ENCODE peak calls at places on chromosomes 3 and 15, in nine cellular contexts. One of them, this sample, is unnamed.

GRCh38 chr3:72444642-72445223 is 403.5 kb downstream of the SHQ1 start:
- DNase-seq in left ventricle myocardium inferior: no peak
- DNase-seq in GM20000: peak
- DNase-seq in GM13977: no peak
- DNase-seq in nephron progenitor cell: no peak
- DNase-seq in sigmoid colon: no peak
- DNase-seq in B cell: no peak
- DNase-seq in heart right ventricle: no peak
- DNase-seq in retinal pigment epithelial cell: no peak
- DNase-seq in this sample: no peak

GRCh38 chr3:49940667-49941249 is 808 bp downstream of the RBM6 start:
- DNase-seq in left ventricle myocardium inferior: no peak
- DNase-seq in GM20000: no peak
- DNase-seq in GM13977: no peak
- DNase-seq in nephron progenitor cell: no peak
- DNase-seq in sigmoid colon: peak
- DNase-seq in B cell: no peak
- DNase-seq in heart right ventricle: no peak
- DNase-seq in retinal pigment epithelial cell: no peak
- DNase-seq in this sample: no peak

GRCh38 chr3:99781761-99782160 is 35.9 kb upstream of the CMSS1 start:
- DNase-seq in left ventricle myocardium inferior: no peak
- DNase-seq in GM20000: no peak
- DNase-seq in GM13977: no peak
- DNase-seq in nephron progenitor cell: no peak
- DNase-seq in sigmoid colon: no peak
- DNase-seq in B cell: no peak
- DNase-seq in heart right ventricle: no peak
- DNase-seq in retinal pigment epithelial cell: no peak
- DNase-seq in this sample: no peak

GRCh38 chr3:177498037-177498857 is 301.0 kb upstream of the TBL1XR1 start:
- DNase-seq in left ventricle myocardium inferior: no peak
- DNase-seq in GM20000: no peak
- DNase-seq in GM13977: no peak
- DNase-seq in nephron progenitor cell: no peak
- DNase-seq in sigmoid colon: no peak
- DNase-seq in B cell: no peak
- DNase-seq in heart right ventricle: no peak
- DNase-seq in retinal pigment epithelial cell: peak
- DNase-seq in this sample: no peak

GRCh38 chr15:79089331-79089889 is 1.2 kb downstream of the RASGRF1 start:
- DNase-seq in left ventricle myocardium inferior: no peak
- DNase-seq in GM20000: no peak
- DNase-seq in GM13977: peak
- DNase-seq in nephron progenitor cell: peak
- DNase-seq in sigmoid colon: no peak
- DNase-seq in B cell: peak
- DNase-seq in heart right ventricle: no peak
- DNase-seq in retinal pigment epithelial cell: no peak
- DNase-seq in this sample: peak

GRCh38 chr3:10753964-10754363 is 62.1 kb upstream of the SLC6A11 start:
- DNase-seq in left ventricle myocardium inferior: peak
- DNase-seq in GM20000: peak
- DNase-seq in GM13977: no peak
- DNase-seq in nephron progenitor cell: peak
- DNase-seq in sigmoid colon: no peak
- DNase-seq in B cell: no peak
- DNase-seq in heart right ventricle: peak
- DNase-seq in retinal pigment epithelial cell: peak
- DNase-seq in this sample: peak

GRCh38 chr3:133490468-133491351 is 82.8 kb upstream of the CDV3 start:
- DNase-seq in left ventricle myocardium inferior: no peak
- DNase-seq in GM20000: peak
- DNase-seq in GM13977: peak
- DNase-seq in nephron progenitor cell: no peak
- DNase-seq in sigmoid colon: no peak
- DNase-seq in B cell: peak
- DNase-seq in heart right ventricle: no peak
- DNase-seq in retinal pigment epithelial cell: no peak
- DNase-seq in this sample: peak

GRCh38 chr3:8441969-8442559 is 59.6 kb upstream of the LMCD1 start:
- DNase-seq in left ventricle myocardium inferior: no peak
- DNase-seq in GM20000: peak
- DNase-seq in GM13977: peak
- DNase-seq in nephron progenitor cell: peak
- DNase-seq in sigmoid colon: no peak
- DNase-seq in B cell: no peak
- DNase-seq in heart right ventricle: no peak
- DNase-seq in retinal pigment epithelial cell: peak
- DNase-seq in this sample: peak

GRCh38 chr3:77161098-77161497 is 121.2 kb downstream of the ROBO2 start:
- DNase-seq in left ventricle myocardium inferior: no peak
- DNase-seq in GM20000: no peak
- DNase-seq in GM13977: no peak
- DNase-seq in nephron progenitor cell: no peak
- DNase-seq in sigmoid colon: no peak
- DNase-seq in B cell: no peak
- DNase-seq in heart right ventricle: no peak
- DNase-seq in retinal pigment epithelial cell: no peak
- DNase-seq in this sample: no peak

GRCh38 chr3:142940472-142940871 is 23.0 kb downstream of the PAQR9 start:
- DNase-seq in left ventricle myocardium inferior: no peak
- DNase-seq in GM20000: no peak
- DNase-seq in GM13977: no peak
- DNase-seq in nephron progenitor cell: no peak
- DNase-seq in sigmoid colon: no peak
- DNase-seq in B cell: no peak
- DNase-seq in heart right ventricle: no peak
- DNase-seq in retinal pigment epithelial cell: no peak
- DNase-seq in this sample: no peak

GRCh38 chr15:34318277-34319079 is 19.1 kb downstream of the SLC12A6 start:
- DNase-seq in left ventricle myocardium inferior: peak
- DNase-seq in GM20000: peak
- DNase-seq in GM13977: peak
- DNase-seq in nephron progenitor cell: no peak
- DNase-seq in sigmoid colon: peak
- DNase-seq in B cell: peak
- DNase-seq in heart right ventricle: no peak
- DNase-seq in retinal pigment epithelial cell: peak
- DNase-seq in this sample: peak

GRCh38 chr3:133506215-133506901 is 67.1 kb upstream of the CDV3 start:
- DNase-seq in left ventricle myocardium inferior: no peak
- DNase-seq in GM20000: peak
- DNase-seq in GM13977: peak
- DNase-seq in nephron progenitor cell: no peak
- DNase-seq in sigmoid colon: no peak
- DNase-seq in B cell: peak
- DNase-seq in heart right ventricle: no peak
- DNase-seq in retinal pigment epithelial cell: no peak
- DNase-seq in this sample: peak

GRCh38 chr3:23740517-23741402 is 65.0 kb upstream of the UBE2E1 start:
- DNase-seq in left ventricle myocardium inferior: no peak
- DNase-seq in GM20000: peak
- DNase-seq in GM13977: peak
- DNase-seq in nephron progenitor cell: no peak
- DNase-seq in sigmoid colon: no peak
- DNase-seq in B cell: no peak
- DNase-seq in heart right ventricle: no peak
- DNase-seq in retinal pigment epithelial cell: no peak
- DNase-seq in this sample: peak

GRCh38 chr3:49673131-49673714 is 928 bp upstream of the APEH start:
- DNase-seq in left ventricle myocardium inferior: no peak
- DNase-seq in GM20000: no peak
- DNase-seq in GM13977: no peak
- DNase-seq in nephron progenitor cell: no peak
- DNase-seq in sigmoid colon: no peak
- DNase-seq in B cell: no peak
- DNase-seq in heart right ventricle: no peak
- DNase-seq in retinal pigment epithelial cell: no peak
- DNase-seq in this sample: peak

GRCh38 chr3:187919018-187919417 is 173.8 kb upstream of the BCL6 start:
- DNase-seq in left ventricle myocardium inferior: no peak
- DNase-seq in GM20000: peak
- DNase-seq in GM13977: no peak
- DNase-seq in nephron progenitor cell: no peak
- DNase-seq in sigmoid colon: no peak
- DNase-seq in B cell: peak
- DNase-seq in heart right ventricle: no peak
- DNase-seq in retinal pigment epithelial cell: no peak
- DNase-seq in this sample: peak

GRCh38 chr15:85706779-85707518 is 87.8 kb downstream of the KLHL25 start:
- DNase-seq in left ventricle myocardium inferior: no peak
- DNase-seq in GM20000: peak
- DNase-seq in GM13977: no peak
- DNase-seq in nephron progenitor cell: no peak
- DNase-seq in sigmoid colon: no peak
- DNase-seq in B cell: peak
- DNase-seq in heart right ventricle: no peak
- DNase-seq in retinal pigment epithelial cell: no peak
- DNase-seq in this sample: no peak

GRCh38 chr3:70748593-70748992 is 436.2 kb upstream of the MDFIC2 start:
- DNase-seq in left ventricle myocardium inferior: no peak
- DNase-seq in GM20000: no peak
- DNase-seq in GM13977: no peak
- DNase-seq in nephron progenitor cell: no peak
- DNase-seq in sigmoid colon: no peak
- DNase-seq in B cell: no peak
- DNase-seq in heart right ventricle: no peak
- DNase-seq in retinal pigment epithelial cell: no peak
- DNase-seq in this sample: no peak

GRCh38 chr3:1892459-1892858 is 206.2 kb upstream of the CNTN4 start:
- DNase-seq in left ventricle myocardium inferior: no peak
- DNase-seq in GM20000: no peak
- DNase-seq in GM13977: no peak
- DNase-seq in nephron progenitor cell: no peak
- DNase-seq in sigmoid colon: no peak
- DNase-seq in B cell: no peak
- DNase-seq in heart right ventricle: no peak
- DNase-seq in retinal pigment epithelial cell: no peak
- DNase-seq in this sample: no peak
- TF ChIP-seq CTCF in left ventricle myocardium inferior: no peak
- TF ChIP-seq CTCF in GM20000: no peak
- TF ChIP-seq CTCF in GM13977: no peak
- TF ChIP-seq CTCF in nephron progenitor cell: no peak
- TF ChIP-seq CTCF in sigmoid colon: no peak
- TF ChIP-seq CTCF in B cell: no peak
- TF ChIP-seq CTCF in heart right ventricle: no peak
- TF ChIP-seq CTCF in retinal pigment epithelial cell: no peak
- TF ChIP-seq CTCF in this sample: no peak

GRCh38 chr3:150388468-150389418 is 19.4 kb upstream of the TSC22D2 start:
- DNase-seq in left ventricle myocardium inferior: no peak
- DNase-seq in GM20000: no peak
- DNase-seq in GM13977: no peak
- DNase-seq in nephron progenitor cell: no peak
- DNase-seq in sigmoid colon: no peak
- DNase-seq in B cell: no peak
- DNase-seq in heart right ventricle: no peak
- DNase-seq in retinal pigment epithelial cell: no peak
- DNase-seq in this sample: no peak

GRCh38 chr3:150391200-150391599 is 16.9 kb upstream of the TSC22D2 start:
- DNase-seq in left ventricle myocardium inferior: no peak
- DNase-seq in GM20000: no peak
- DNase-seq in GM13977: no peak
- DNase-seq in nephron progenitor cell: no peak
- DNase-seq in sigmoid colon: no peak
- DNase-seq in B cell: no peak
- DNase-seq in heart right ventricle: no peak
- DNase-seq in retinal pigment epithelial cell: no peak
- DNase-seq in this sample: no peak

GRCh38 chr3:150384517-150385212 is 23.4 kb upstream of the TSC22D2 start:
- DNase-seq in left ventricle myocardium inferior: no peak
- DNase-seq in GM20000: peak
- DNase-seq in GM13977: peak
- DNase-seq in nephron progenitor cell: peak
- DNase-seq in sigmoid colon: no peak
- DNase-seq in B cell: peak
- DNase-seq in heart right ventricle: no peak
- DNase-seq in retinal pigment epithelial cell: no peak
- DNase-seq in this sample: peak

GRCh38 chr3:150385296-150386242 is 22.5 kb upstream of the TSC22D2 start:
- DNase-seq in left ventricle myocardium inferior: no peak
- DNase-seq in GM20000: peak
- DNase-seq in GM13977: peak
- DNase-seq in nephron progenitor cell: no peak
- DNase-seq in sigmoid colon: no peak
- DNase-seq in B cell: peak
- DNase-seq in heart right ventricle: no peak
- DNase-seq in retinal pigment epithelial cell: no peak
- DNase-seq in this sample: peak
- TF ChIP-seq CTCF in left ventricle myocardium inferior: no peak
- TF ChIP-seq CTCF in GM20000: no peak
- TF ChIP-seq CTCF in GM13977: no peak
- TF ChIP-seq CTCF in nephron progenitor cell: no peak
- TF ChIP-seq CTCF in sigmoid colon: no peak
- TF ChIP-seq CTCF in B cell: no peak
- TF ChIP-seq CTCF in heart right ventricle: no peak
- TF ChIP-seq CTCF in retinal pigment epithelial cell: no peak
- TF ChIP-seq CTCF in this sample: no peak

GRCh38 chr3:113794526-113794925 is 44.1 kb upstream of the GRAMD1C start:
- DNase-seq in left ventricle myocardium inferior: no peak
- DNase-seq in GM20000: no peak
- DNase-seq in GM13977: no peak
- DNase-seq in nephron progenitor cell: no peak
- DNase-seq in sigmoid colon: no peak
- DNase-seq in B cell: no peak
- DNase-seq in heart right ventricle: no peak
- DNase-seq in retinal pigment epithelial cell: no peak
- DNase-seq in this sample: no peak

GRCh38 chr3:113791381-113791780 is 44.5 kb downstream of the ATP6V1A start:
- DNase-seq in left ventricle myocardium inferior: no peak
- DNase-seq in GM20000: no peak
- DNase-seq in GM13977: no peak
- DNase-seq in nephron progenitor cell: no peak
- DNase-seq in sigmoid colon: no peak
- DNase-seq in B cell: no peak
- DNase-seq in heart right ventricle: no peak
- DNase-seq in retinal pigment epithelial cell: no peak
- DNase-seq in this sample: no peak

DNA sequence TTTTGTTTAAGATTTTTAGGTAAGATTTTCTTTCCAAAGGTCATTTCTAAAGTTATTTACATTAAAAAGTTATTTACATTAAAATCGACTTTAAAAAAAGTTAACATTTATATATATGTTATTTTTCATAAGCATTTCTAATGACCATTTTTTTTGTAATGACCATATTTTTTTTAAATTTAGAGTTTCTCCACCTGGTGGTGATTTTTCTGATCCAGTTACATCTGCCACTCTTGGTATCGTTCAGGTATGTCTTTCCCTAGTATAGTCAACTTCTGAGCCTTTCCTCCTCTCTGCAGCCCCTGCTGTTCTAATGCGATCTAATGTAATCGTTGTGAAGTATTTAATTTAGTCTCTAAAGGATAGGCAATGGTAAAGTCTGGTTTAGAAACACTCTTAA is 42.9 kb upstream of the GRAMD1C start:
- DNase-seq in left ventricle myocardium inferior: no peak
- DNase-seq in GM20000: no peak
- DNase-seq in GM13977: no peak
- DNase-seq in nephron progenitor cell: no peak
- DNase-seq in sigmoid colon: no peak
- DNase-seq in B cell: no peak
- DNase-seq in heart right ventricle: no peak
- DNase-seq in retinal pigment epithelial cell: no peak
- DNase-seq in this sample: no peak
- TF ChIP-seq CTCF in left ventricle myocardium inferior: no peak
- TF ChIP-seq CTCF in GM20000: no peak
- TF ChIP-seq CTCF in GM13977: no peak
- TF ChIP-seq CTCF in nephron progenitor cell: no peak
- TF ChIP-seq CTCF in sigmoid colon: no peak
- TF ChIP-seq CTCF in B cell: no peak
- TF ChIP-seq CTCF in heart right ventricle: no peak
- TF ChIP-seq CTCF in retinal pigment epithelial cell: no peak
- TF ChIP-seq CTCF in this sample: no peak

GRCh38 chr15:56366211-56366610 is 985 bp downstream of the TEX9 start:
- DNase-seq in left ventricle myocardium inferior: no peak
- DNase-seq in GM20000: no peak
- DNase-seq in GM13977: no peak
- DNase-seq in nephron progenitor cell: no peak
- DNase-seq in sigmoid colon: no peak
- DNase-seq in B cell: no peak
- DNase-seq in heart right ventricle: no peak
- DNase-seq in retinal pigment epithelial cell: no peak
- DNase-seq in this sample: no peak
- TF ChIP-seq CTCF in left ventricle myocardium inferior: no peak
- TF ChIP-seq CTCF in GM20000: no peak
- TF ChIP-seq CTCF in GM13977: no peak
- TF ChIP-seq CTCF in nephron progenitor cell: no peak
- TF ChIP-seq CTCF in sigmoid colon: no peak
- TF ChIP-seq CTCF in B cell: no peak
- TF ChIP-seq CTCF in heart right ventricle: no peak
- TF ChIP-seq CTCF in retinal pigment epithelial cell: no peak
- TF ChIP-seq CTCF in this sample: no peak